ENCODE peak calls at places on chromosomes 16 and 17, in six cellular contexts. One of them, this sample, is unnamed.

GRCh38 chr16:35352431-35352830 is 1893.0 kb downstream of the TP53TG3F start:
- DNase-seq in adrenal gland: no peak
- DNase-seq in activated B cell treated with CpG ODN at 0.5 μM for 24 hours: no peak
- DNase-seq in thoracic aorta: no peak
- DNase-seq in HCT116: no peak
- DNase-seq in AG10803: no peak
- DNase-seq in this sample: no peak

GRCh38 chr17:64244165-64244564 is 18.9 kb downstream of the TEX2 start:
- DNase-seq in adrenal gland: no peak
- DNase-seq in activated B cell treated with CpG ODN at 0.5 μM for 24 hours: no peak
- DNase-seq in thoracic aorta: no peak
- DNase-seq in HCT116: no peak
- DNase-seq in AG10803: peak; percentile 49
- DNase-seq in this sample: no peak

GRCh38 chr17:58352843-58353719 is 1.1 kb upstream of the SUPT4H1 start:
- DNase-seq in adrenal gland: peak; percentile 60
- DNase-seq in activated B cell treated with CpG ODN at 0.5 μM for 24 hours: peak; percentile 30
- DNase-seq in thoracic aorta: no peak
- DNase-seq in HCT116: no peak
- DNase-seq in AG10803: peak; percentile 45
- DNase-seq in this sample: no peak

GRCh38 chr16:48961546-48961945 is 320.1 kb downstream of the CBLN1 start:
- DNase-seq in adrenal gland: no peak
- DNase-seq in activated B cell treated with CpG ODN at 0.5 μM for 24 hours: no peak
- DNase-seq in thoracic aorta: no peak
- DNase-seq in HCT116: no peak
- DNase-seq in AG10803: no peak
- DNase-seq in this sample: no peak

GRCh38 chr16:86498661-86499493 is 11.4 kb upstream of the FOXF1 start:
- DNase-seq in adrenal gland: no peak
- DNase-seq in activated B cell treated with CpG ODN at 0.5 μM for 24 hours: no peak
- DNase-seq in thoracic aorta: no peak
- DNase-seq in HCT116: no peak
- DNase-seq in AG10803: peak; percentile 37
- DNase-seq in this sample: no peak

GRCh38 chr17:56707312-56708219 is 114.1 kb downstream of the NOG start:
- DNase-seq in adrenal gland: no peak
- DNase-seq in activated B cell treated with CpG ODN at 0.5 μM for 24 hours: no peak
- DNase-seq in thoracic aorta: no peak
- DNase-seq in HCT116: no peak
- DNase-seq in AG10803: peak; percentile 37
- DNase-seq in this sample: no peak

GRCh38 chr17:62995377-62995885 is 29.4 kb downstream of the TANC2 start:
- DNase-seq in adrenal gland: peak; percentile 20
- DNase-seq in activated B cell treated with CpG ODN at 0.5 μM for 24 hours: no peak
- DNase-seq in thoracic aorta: no peak
- DNase-seq in HCT116: peak; percentile 38
- DNase-seq in AG10803: peak; percentile 33
- DNase-seq in this sample: no peak

GRCh38 chr16:56708821-56709685 is 20.9 kb upstream of the NUP93 start:
- DNase-seq in adrenal gland: no peak
- DNase-seq in activated B cell treated with CpG ODN at 0.5 μM for 24 hours: no peak
- DNase-seq in thoracic aorta: no peak
- DNase-seq in HCT116: no peak
- DNase-seq in AG10803: no peak
- DNase-seq in this sample: no peak

GRCh38 chr17:18332909-18333489 is 17.9 kb downstream of the SMCR8 start:
- DNase-seq in adrenal gland: no peak
- DNase-seq in activated B cell treated with CpG ODN at 0.5 μM for 24 hours: no peak
- DNase-seq in thoracic aorta: no peak
- DNase-seq in HCT116: no peak
- DNase-seq in AG10803: peak; percentile 31
- DNase-seq in this sample: no peak

GRCh38 chr17:2958706-2959222 is 104.6 kb downstream of the OR1D5 start:
- DNase-seq in adrenal gland: no peak
- DNase-seq in activated B cell treated with CpG ODN at 0.5 μM for 24 hours: no peak
- DNase-seq in thoracic aorta: no peak
- DNase-seq in HCT116: no peak
- DNase-seq in AG10803: no peak
- DNase-seq in this sample: no peak

GRCh38 chr16:69105501-69106361 is at the start of gene HAS3:
- DNase-seq in adrenal gland: peak; percentile 29
- DNase-seq in activated B cell treated with CpG ODN at 0.5 μM for 24 hours: peak; percentile 38
- DNase-seq in thoracic aorta: no peak
- DNase-seq in HCT116: peak; percentile 69
- DNase-seq in AG10803: peak; percentile 54
- DNase-seq in this sample: peak; percentile 46

GRCh38 chr16:2952679-2953078 is 11.4 kb upstream of the KREMEN2 start:
- DNase-seq in adrenal gland: no peak
- DNase-seq in activated B cell treated with CpG ODN at 0.5 μM for 24 hours: no peak
- DNase-seq in thoracic aorta: no peak
- DNase-seq in HCT116: no peak
- DNase-seq in AG10803: no peak
- DNase-seq in this sample: no peak

GRCh38 chr17:59558953-59559352 is 6.5 kb upstream of the DHX40 start:
- DNase-seq in adrenal gland: no peak
- DNase-seq in activated B cell treated with CpG ODN at 0.5 μM for 24 hours: no peak
- DNase-seq in thoracic aorta: no peak
- DNase-seq in HCT116: no peak
- DNase-seq in AG10803: peak; percentile 20
- DNase-seq in this sample: no peak

GRCh38 chr16:1363501-1364041 is 11.8 kb downstream of the GNPTG start:
- DNase-seq in adrenal gland: peak; percentile 71
- DNase-seq in activated B cell treated with CpG ODN at 0.5 μM for 24 hours: peak; percentile 72
- DNase-seq in thoracic aorta: no peak
- DNase-seq in HCT116: peak; percentile 23
- DNase-seq in AG10803: peak; percentile 21
- DNase-seq in this sample: peak; percentile 88

GRCh38 chr16:4082474-4083044 is 33.7 kb downstream of the ADCY9 start:
- DNase-seq in adrenal gland: no peak
- DNase-seq in activated B cell treated with CpG ODN at 0.5 μM for 24 hours: no peak
- DNase-seq in thoracic aorta: no peak
- DNase-seq in HCT116: no peak
- DNase-seq in AG10803: no peak
- DNase-seq in this sample: no peak

GRCh38 chr17:76961869-76962268 is 93.7 kb downstream of the MGAT5B start:
- DNase-seq in adrenal gland: no peak
- DNase-seq in activated B cell treated with CpG ODN at 0.5 μM for 24 hours: no peak
- DNase-seq in thoracic aorta: no peak
- DNase-seq in HCT116: no peak
- DNase-seq in AG10803: no peak
- DNase-seq in this sample: no peak

GRCh38 chr17:33972756-33973155 is 282.3 kb upstream of the CCL2 start:
- DNase-seq in adrenal gland: no peak
- DNase-seq in activated B cell treated with CpG ODN at 0.5 μM for 24 hours: no peak
- DNase-seq in thoracic aorta: no peak
- DNase-seq in HCT116: no peak
- DNase-seq in AG10803: no peak
- DNase-seq in this sample: no peak

GRCh38 chr17:12342609-12343248 is 322.1 kb downstream of the MAP2K4 start:
- DNase-seq in adrenal gland: no peak
- DNase-seq in activated B cell treated with CpG ODN at 0.5 μM for 24 hours: no peak
- DNase-seq in thoracic aorta: no peak
- DNase-seq in HCT116: peak; percentile 8
- DNase-seq in AG10803: no peak
- DNase-seq in this sample: no peak

GRCh38 chr17:49435630-49436029 is 20.9 kb upstream of the PHB1 start:
- DNase-seq in adrenal gland: no peak
- DNase-seq in activated B cell treated with CpG ODN at 0.5 μM for 24 hours: no peak
- DNase-seq in thoracic aorta: no peak
- DNase-seq in HCT116: no peak
- DNase-seq in AG10803: no peak
- DNase-seq in this sample: no peak

GRCh38 chr16:88375236-88376052 is 7.3 kb upstream of the ZNF469 start:
- DNase-seq in adrenal gland: no peak
- DNase-seq in activated B cell treated with CpG ODN at 0.5 μM for 24 hours: no peak
- DNase-seq in thoracic aorta: no peak
- DNase-seq in HCT116: no peak
- DNase-seq in AG10803: no peak
- DNase-seq in this sample: no peak

GRCh38 chr17:72887917-72888316 is 204.6 kb downstream of the SLC39A11 start:
- DNase-seq in adrenal gland: no peak
- DNase-seq in activated B cell treated with CpG ODN at 0.5 μM for 24 hours: no peak
- DNase-seq in thoracic aorta: no peak
- DNase-seq in HCT116: no peak
- DNase-seq in AG10803: peak; percentile 27
- DNase-seq in this sample: no peak

GRCh38 chr16:55542459-55543082 is 23.9 kb upstream of the CAPNS2 start:
- DNase-seq in adrenal gland: no peak
- DNase-seq in activated B cell treated with CpG ODN at 0.5 μM for 24 hours: no peak
- DNase-seq in thoracic aorta: no peak
- DNase-seq in HCT116: no peak
- DNase-seq in AG10803: peak; percentile 59
- DNase-seq in this sample: no peak

GRCh38 chr16:1991135-1991551 is 1.4 kb downstream of the SYNGR3 start:
- DNase-seq in adrenal gland: no peak
- DNase-seq in activated B cell treated with CpG ODN at 0.5 μM for 24 hours: peak; percentile 57
- DNase-seq in thoracic aorta: no peak
- DNase-seq in HCT116: no peak
- DNase-seq in AG10803: no peak
- DNase-seq in this sample: no peak

DNA sequence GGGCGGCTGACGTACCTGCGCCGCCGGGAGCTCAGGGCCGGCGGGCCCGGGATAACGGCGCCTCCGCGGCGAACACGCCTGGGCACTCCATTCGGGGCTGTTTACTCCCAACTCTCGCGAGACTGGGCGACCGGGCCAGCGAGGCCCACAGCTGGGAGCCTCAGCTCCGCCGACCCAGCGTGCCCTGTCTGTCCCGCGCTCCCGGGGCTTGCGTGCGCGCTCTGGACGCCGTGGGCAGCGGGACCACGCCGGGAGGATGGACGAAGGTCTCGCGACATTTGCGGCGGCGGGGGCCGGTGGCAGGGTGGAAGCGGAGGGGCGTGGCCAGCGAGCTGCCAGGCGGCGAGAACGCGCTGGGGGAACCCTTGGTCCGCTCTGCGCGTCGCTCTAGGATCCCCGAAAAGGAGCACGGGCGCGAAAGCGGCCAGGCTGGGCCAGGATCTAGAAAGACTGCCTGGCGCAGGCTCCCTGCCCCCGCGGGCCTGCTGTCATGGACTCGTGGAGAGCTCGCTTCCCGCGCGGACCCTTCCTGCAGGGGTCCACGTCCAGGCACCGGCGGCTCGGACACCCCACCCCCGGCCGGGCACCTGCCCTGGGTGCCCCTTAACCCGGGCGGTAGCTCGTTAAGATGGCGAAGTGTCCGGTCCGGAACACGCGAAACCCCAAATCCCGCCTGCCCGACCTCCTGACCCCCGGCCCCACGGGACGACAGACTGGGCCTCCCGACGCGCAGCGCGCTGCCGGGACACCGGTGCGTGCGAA is at the start of gene MBTPS1:
- DNase-seq in adrenal gland: peak; percentile 98
- DNase-seq in activated B cell treated with CpG ODN at 0.5 μM for 24 hours: peak; percentile 99
- DNase-seq in thoracic aorta: peak; percentile 85
- DNase-seq in HCT116: peak; percentile 98
- DNase-seq in AG10803: peak; percentile 98
- DNase-seq in this sample: peak; percentile 51
- TF ChIP-seq CTCF in adrenal gland: no peak
- TF ChIP-seq CTCF in activated B cell treated with CpG ODN at 0.5 μM for 24 hours: no peak
- TF ChIP-seq CTCF in thoracic aorta: no peak
- TF ChIP-seq CTCF in HCT116: no peak
- TF ChIP-seq CTCF in AG10803: no peak
- TF ChIP-seq CTCF in this sample: no peak

GRCh38 chr16:25256821-25257503 is 683 bp downstream of the ZKSCAN2 start:
- DNase-seq in adrenal gland: peak; percentile 18
- DNase-seq in activated B cell treated with CpG ODN at 0.5 μM for 24 hours: no peak
- DNase-seq in thoracic aorta: no peak
- DNase-seq in HCT116: no peak
- DNase-seq in AG10803: peak; percentile 31
- DNase-seq in this sample: no peak
- TF ChIP-seq CTCF in adrenal gland: no peak
- TF ChIP-seq CTCF in activated B cell treated with CpG ODN at 0.5 μM for 24 hours: no peak
- TF ChIP-seq CTCF in thoracic aorta: no peak
- TF ChIP-seq CTCF in HCT116: no peak
- TF ChIP-seq CTCF in AG10803: peak; percentile 22
- TF ChIP-seq CTCF in this sample: no peak

DNA sequence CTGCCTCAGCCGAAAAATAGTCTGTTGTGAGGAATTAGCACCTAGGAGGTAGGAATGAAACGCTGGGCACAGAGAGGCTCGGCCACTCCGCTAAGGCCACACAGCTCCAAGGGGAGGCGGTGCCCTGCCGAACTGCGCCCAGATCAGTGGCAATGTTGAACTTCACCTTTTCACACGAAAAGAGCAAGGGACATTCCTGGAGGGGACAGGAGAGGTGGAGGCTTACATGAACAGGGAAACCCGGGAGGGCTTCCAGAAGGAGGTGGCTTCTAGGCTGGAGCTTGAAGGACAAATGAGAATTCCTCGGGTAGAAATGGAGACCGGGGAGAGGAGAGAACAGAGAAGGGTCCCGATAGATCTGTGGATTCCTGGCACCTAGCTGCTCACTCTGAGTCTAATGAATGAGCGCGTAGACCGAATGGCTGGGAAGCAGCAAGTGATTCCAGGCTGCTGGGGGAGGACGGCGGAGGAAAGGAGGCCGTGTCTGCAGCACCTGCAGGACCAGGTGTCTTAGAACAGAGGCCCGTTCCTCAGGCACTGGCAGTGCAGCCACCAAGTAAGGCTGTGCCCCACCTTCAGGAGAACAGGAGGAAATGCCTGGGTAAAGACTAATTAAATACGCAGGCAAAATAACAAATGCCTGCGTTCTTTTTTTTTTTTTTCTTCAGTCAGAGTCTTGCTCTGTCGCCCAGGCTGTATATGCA is 723 bp upstream of the SLC38A10 start:
- DNase-seq in adrenal gland: peak; percentile 63
- DNase-seq in activated B cell treated with CpG ODN at 0.5 μM for 24 hours: no peak
- DNase-seq in thoracic aorta: no peak
- DNase-seq in HCT116: peak; percentile 80
- DNase-seq in AG10803: peak; percentile 47
- DNase-seq in this sample: no peak
- TF ChIP-seq CTCF in adrenal gland: peak; percentile 44
- TF ChIP-seq CTCF in activated B cell treated with CpG ODN at 0.5 μM for 24 hours: no peak
- TF ChIP-seq CTCF in thoracic aorta: peak; percentile 27
- TF ChIP-seq CTCF in HCT116: peak; percentile 46
- TF ChIP-seq CTCF in AG10803: peak; percentile 42
- TF ChIP-seq CTCF in this sample: peak; percentile 41

GRCh38 chr16:30006095-30006473 is 4.7 kb downstream of the DOC2A start:
- DNase-seq in adrenal gland: no peak
- DNase-seq in activated B cell treated with CpG ODN at 0.5 μM for 24 hours: no peak
- DNase-seq in thoracic aorta: no peak
- DNase-seq in HCT116: no peak
- DNase-seq in AG10803: no peak
- DNase-seq in this sample: no peak
- TF ChIP-seq CTCF in adrenal gland: no peak
- TF ChIP-seq CTCF in activated B cell treated with CpG ODN at 0.5 μM for 24 hours: no peak
- TF ChIP-seq CTCF in thoracic aorta: no peak
- TF ChIP-seq CTCF in HCT116: no peak
- TF ChIP-seq CTCF in AG10803: no peak
- TF ChIP-seq CTCF in this sample: no peak

DNA sequence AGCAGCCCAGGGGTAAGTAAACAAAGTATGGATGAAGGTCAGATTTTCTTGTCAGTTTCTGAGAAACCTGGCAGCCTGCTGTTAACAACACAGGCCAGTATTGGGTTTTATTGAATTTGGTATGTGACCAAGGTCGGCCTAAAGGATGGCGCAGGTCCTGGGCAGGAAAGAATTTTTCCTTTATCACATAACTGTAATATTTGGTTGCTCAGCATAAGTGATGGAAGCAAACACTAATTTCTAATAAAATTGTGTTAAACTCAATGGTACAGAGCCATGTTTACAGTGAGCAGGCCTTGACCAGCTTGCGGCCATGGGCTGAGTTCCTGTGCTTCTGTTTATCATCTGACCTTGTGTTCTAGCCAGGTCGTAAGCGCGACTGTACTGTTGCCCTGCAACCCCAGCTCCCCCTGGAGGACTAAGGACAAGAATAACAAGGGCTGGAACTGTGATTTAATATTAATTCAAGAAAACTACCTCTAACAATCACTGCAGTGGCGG is 10.5 kb downstream of the POLDIP2 start:
- DNase-seq in adrenal gland: peak; percentile 85
- DNase-seq in activated B cell treated with CpG ODN at 0.5 μM for 24 hours: no peak
- DNase-seq in thoracic aorta: no peak
- DNase-seq in HCT116: no peak
- DNase-seq in AG10803: no peak
- DNase-seq in this sample: no peak
- TF ChIP-seq CTCF in adrenal gland: peak; percentile 59
- TF ChIP-seq CTCF in activated B cell treated with CpG ODN at 0.5 μM for 24 hours: no peak
- TF ChIP-seq CTCF in thoracic aorta: no peak
- TF ChIP-seq CTCF in HCT116: peak; percentile 38
- TF ChIP-seq CTCF in AG10803: peak; percentile 43
- TF ChIP-seq CTCF in this sample: peak; percentile 41

This sample was measured in D721Med.